ENCODE peak calls at places on chromosomes 12 and 14, in four cellular contexts. Q, H, D and B are unnamed samples.

GRCh38 chr14:102544034-102544744 is 34.6 kb upstream of the ANKRD9 start:
- DNase-seq in Q (no peak), H (peak; percentile 48), D (no peak), B (peak; percentile 53)

GRCh38 chr12:47573146-47573659 is 132.6 kb downstream of the RPAP3 start:
- DNase-seq in Q (no peak), H (no peak), D (no peak), B (no peak)

GRCh38 chr14:103546651-103547454 is 15.6 kb downstream of the BAG5 start:
- DNase-seq in Q (no peak), H (peak; percentile 70), D (no peak), B (peak; percentile 87)

GRCh38 chr14:91298576-91298975 is 54.1 kb upstream of the GPR68 start:
- DNase-seq in Q (no peak), H (no peak), D (no peak), B (no peak)

GRCh38 chr12:124233041-124233836 is 61.7 kb upstream of the RFLNA start:
- DNase-seq in Q (peak; percentile 84), H (no peak), D (no peak), B (no peak)

GRCh38 chr12:16586350-16587109 is 19.4 kb downstream of the LMO3 start:
- DNase-seq in Q (peak; percentile 64), H (no peak), D (no peak), B (no peak)

GRCh38 chr12:21476949-21477348 is 24.5 kb downstream of the RECQL start:
- DNase-seq in Q (peak; percentile 84), H (no peak), D (no peak), B (no peak)

GRCh38 chr12:53097564-53098353 is at the start of gene IGFBP6:
- DNase-seq in Q (peak; percentile 34), H (peak; percentile 66), D (no peak), B (peak; percentile 73)

GRCh38 chr12:114684098-114684869 is at the start of gene TBX3:
- DNase-seq in Q (peak; percentile 99), H (peak; percentile 100), D (peak; percentile 88), B (peak; percentile 98)

GRCh38 chr14:76977793-76978730 is 50.4 kb downstream of the IRF2BPL start:
- DNase-seq in Q (peak; percentile 91), H (no peak), D (no peak), B (no peak)

GRCh38 chr12:79547044-79547734 is 143.6 kb downstream of the PAWR start:
- DNase-seq in Q (peak; percentile 82), H (peak; percentile 99), D (peak; percentile 86), B (peak; percentile 93)

GRCh38 chr14:84064756-84065155 is 1465.2 kb upstream of the FLRT2 start:
- DNase-seq in Q (no peak), H (no peak), D (no peak), B (no peak)

GRCh38 chr14:100654814-100655795 is 67.9 kb upstream of the BEGAIN start:
- DNase-seq in Q (no peak), H (peak; percentile 37), D (no peak), B (peak; percentile 66)

GRCh38 chr12:117313906-117314305 is 47.5 kb downstream of the NOS1 start:
- DNase-seq in Q (no peak), H (no peak), D (no peak), B (no peak)

GRCh38 chr12:117309276-117309885 is 52.0 kb downstream of the NOS1 start:
- DNase-seq in Q (no peak), H (peak; percentile 31), D (no peak), B (peak; percentile 35)

GRCh38 chr12:117318591-117318990 is 42.8 kb downstream of the NOS1 start:
- DNase-seq in Q (no peak), H (no peak), D (no peak), B (no peak)

GRCh38 chr12:117316336-117316735 is 45.1 kb downstream of the NOS1 start:
- DNase-seq in Q (no peak), H (no peak), D (no peak), B (no peak)

DNA sequence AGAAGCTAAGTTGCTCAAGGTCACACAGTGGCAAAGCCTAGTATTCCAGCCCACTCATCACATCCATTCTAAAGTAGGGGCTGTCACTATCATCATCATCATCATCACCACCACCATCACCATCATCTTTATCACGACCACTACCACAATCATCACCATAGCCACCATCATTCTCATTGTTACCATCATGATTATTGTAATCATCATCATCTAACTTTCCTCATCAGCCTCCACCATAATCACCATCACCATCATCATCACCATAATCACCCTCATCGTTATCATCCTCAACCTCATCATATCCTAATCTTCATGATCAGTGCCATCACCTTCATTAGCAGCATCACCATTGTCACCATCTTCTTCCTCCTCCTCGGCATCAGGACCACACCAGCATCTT is 48.7 kb downstream of the NOS1 start:
- DNase-seq in Q (no peak), H (no peak), D (no peak), B (no peak)
- H4K5ac ChIP-seq in Q (no peak overlapping the region), H (no peak overlapping the region), D (no peak overlapping the region), B (no peak overlapping the region)

DNA sequence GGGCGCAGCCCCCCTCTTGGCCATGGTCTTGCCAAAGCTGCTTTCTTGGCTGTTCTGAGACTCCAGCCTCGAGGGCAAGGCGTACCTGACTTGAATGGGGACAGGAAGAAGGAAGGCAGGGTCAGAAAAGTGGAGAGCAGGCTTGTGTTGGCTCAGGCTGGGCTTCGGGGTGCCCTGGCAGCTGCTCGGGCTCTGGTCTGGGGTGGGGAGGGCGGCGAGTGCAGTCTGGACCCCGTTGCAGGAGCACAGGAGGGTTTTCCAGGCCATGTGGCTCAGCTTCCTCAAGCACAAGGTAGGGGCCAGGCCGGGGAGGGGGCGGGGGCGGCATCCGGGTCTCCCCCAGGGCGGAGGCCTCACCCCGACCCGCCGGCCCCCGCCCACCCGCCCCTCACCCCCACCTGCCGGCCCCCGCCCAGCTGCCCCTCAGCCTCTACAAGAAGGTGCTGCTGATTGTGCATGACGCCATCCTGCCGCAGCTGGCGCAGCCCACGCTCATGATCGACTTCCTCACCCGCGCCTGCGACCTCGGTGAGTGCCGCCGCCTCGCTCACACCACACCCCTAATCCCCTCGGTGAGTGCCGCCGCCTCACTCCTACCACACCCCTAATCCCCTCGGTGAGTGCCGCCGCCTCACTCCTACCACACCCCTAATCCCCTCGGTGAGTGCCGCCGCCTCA is 4.2 kb downstream of the NOC4L start:
- DNase-seq in Q (no peak), H (no peak), D (no peak), B (no peak)
- H4K5ac ChIP-seq in Q (no peak overlapping the region), H (no peak overlapping the region), D (no peak overlapping the region), B (no peak overlapping the region)

GRCh38 chr12:24366514-24366913 is 417.0 kb upstream of the SOX5 start:
- DNase-seq in Q (no peak), H (no peak), D (no peak), B (no peak)

GRCh38 chr12:24360907-24361306 is 411.4 kb upstream of the SOX5 start:
- DNase-seq in Q (peak; percentile 19), H (peak; percentile 32), D (no peak), B (no peak)

GRCh38 chr12:24363177-24363754 is 413.8 kb upstream of the SOX5 start:
- DNase-seq in Q (no peak), H (no peak), D (no peak), B (no peak)

GRCh38 chr12:24361860-24362581 is 412.6 kb upstream of the SOX5 start:
- DNase-seq in Q (no peak), H (no peak), D (no peak), B (no peak)

GRCh38 chr12:24364921-24365320 is 415.5 kb upstream of the SOX5 start:
- DNase-seq in Q (no peak), H (no peak), D (no peak), B (no peak)
- H4K5ac ChIP-seq in Q (no peak overlapping the region), H (no peak overlapping the region), D (no peak overlapping the region), B (no peak overlapping the region)

GRCh38 chr14:35368583-35368982 is 36.0 kb downstream of the NFKBIA start:
- DNase-seq in Q (no peak), H (no peak), D (no peak), B (no peak)
- H4K5ac ChIP-seq in Q (no peak overlapping the region), H (peak overlapping the region; percentile 61), D (no peak overlapping the region), B (no peak overlapping the region)

DNA sequence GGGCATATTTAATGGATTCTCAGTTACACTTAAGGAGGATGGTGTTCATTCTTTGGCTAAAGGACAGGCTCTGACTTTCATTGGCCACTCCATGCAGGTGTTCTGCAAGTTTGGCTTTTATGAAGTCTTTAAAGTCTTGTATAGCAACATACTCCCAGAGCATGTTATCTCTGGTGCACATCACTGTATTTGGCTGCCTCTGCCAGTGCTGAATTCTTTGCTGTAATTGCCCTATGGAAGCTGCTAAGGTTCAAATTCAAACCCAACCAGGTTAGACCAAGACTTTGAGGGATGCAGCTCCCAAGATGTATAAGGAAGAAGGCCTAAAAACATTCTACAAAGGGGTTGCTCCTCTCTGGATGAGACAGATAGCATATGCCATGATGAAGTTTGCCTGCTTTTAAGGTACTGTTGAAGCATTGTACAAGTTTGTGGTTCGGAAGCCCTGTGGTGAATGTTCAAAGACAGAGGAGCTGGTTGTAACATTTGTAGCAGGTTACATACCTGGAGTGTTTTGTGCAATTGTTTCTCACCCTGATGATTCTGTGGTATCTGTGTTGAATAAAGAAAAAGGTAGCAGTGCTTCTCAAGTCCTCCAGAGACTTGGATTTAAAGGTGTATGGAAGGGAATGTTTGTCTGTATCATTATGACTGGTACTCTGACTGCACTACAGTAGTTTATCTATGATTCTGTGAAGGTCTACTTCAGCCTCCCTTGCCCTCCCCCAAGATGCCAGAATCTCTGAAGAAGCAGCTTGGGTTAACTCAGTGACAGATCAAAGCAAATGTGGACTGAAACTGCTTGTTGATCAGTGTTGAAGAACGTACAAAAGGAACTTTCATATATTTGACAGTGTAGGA is 19.4 kb downstream of the TMEM116 start:
- DNase-seq in Q (no peak), H (no peak), D (no peak), B (no peak)
- H4K5ac ChIP-seq in Q (no peak overlapping the region), H (no peak overlapping the region), D (no peak overlapping the region), B (no peak overlapping the region)